ENCODE peak calls at places on chromosomes 2 and 18, in four cellular contexts. F is GM13977, Z is IMR-90, E is AG04449. M is an unnamed sample.

GRCh38 chr2:136874258-136874657 is 108.9 kb downstream of the THSD7B start:
- DNase-seq in F (peak; percentile 9), Z (no peak), E (no peak), M (no peak)

GRCh38 chr2:151638188-151638933 is 95.9 kb downstream of the NEB start:
- DNase-seq in F (no peak), Z (no peak), E (no peak), M (peak; percentile 27)

GRCh38 chr2:11757101-11757500 is 10.7 kb downstream of the LPIN1 start:
- DNase-seq in F (no peak), Z (no peak), E (no peak), M (no peak)

GRCh38 chr18:9712130-9712577 is 4.1 kb downstream of the RAB31 start:
- DNase-seq in F (no peak), Z (no peak), E (no peak), M (no peak)

GRCh38 chr2:70553334-70553583 is 367 bp downstream of the TGFA start:
- DNase-seq in F (no peak), Z (no peak), E (no peak), M (no peak)

GRCh38 chr2:27118525-27119329 is at the start of gene CGREF1:
- DNase-seq in F (peak; percentile 54), Z (no peak), E (no peak), M (no peak)

GRCh38 chr2:189210250-189211075 is 30.9 kb upstream of the COL5A2 start:
- DNase-seq in F (no peak), Z (peak; percentile 98), E (peak; percentile 88), M (no peak)

GRCh38 chr18:46002934-46003333 is 35.8 kb upstream of the EPG5 start:
- DNase-seq in F (no peak), Z (no peak), E (no peak), M (no peak)

GRCh38 chr2:240961878-240962277 is 36.5 kb upstream of the SNED1 start:
- DNase-seq in F (no peak), Z (no peak), E (no peak), M (no peak)

GRCh38 chr18:70072678-70073077 is 125.0 kb upstream of the CD226 start:
- DNase-seq in F (no peak), Z (peak; percentile 50), E (no peak), M (no peak)

GRCh38 chr18:31512203-31512764 is 14.3 kb downstream of the DSG2 start:
- DNase-seq in F (no peak), Z (peak; percentile 71), E (no peak), M (no peak)

GRCh38 chr2:66334237-66335054 is 100.5 kb upstream of the MEIS1 start:
- DNase-seq in F (no peak), Z (no peak), E (no peak), M (no peak)

GRCh38 chr2:115165529-115166109 is 723.2 kb downstream of the DPP10 start:
- DNase-seq in F (peak; percentile 38), Z (peak; percentile 12), E (no peak), M (peak; percentile 16)

GRCh38 chr2:118310878-118311442 is 222.7 kb downstream of the INSIG2 start:
- DNase-seq in F (peak; percentile 7), Z (no peak), E (no peak), M (peak; percentile 13)

GRCh38 chr18:23283933-23284430 is 148.7 kb downstream of the CABLES1 start:
- DNase-seq in F (no peak), Z (peak; percentile 63), E (no peak), M (no peak)

GRCh38 chr2:178247255-178247654 is 52.9 kb downstream of the OSBPL6 start:
- DNase-seq in F (no peak), Z (no peak), E (no peak), M (no peak)

GRCh38 chr2:16077601-16078000 is 137.3 kb downstream of the MYCN start:
- DNase-seq in F (no peak), Z (no peak), E (no peak), M (no peak)

GRCh38 chr2:56128235-56128634 is 55.6 kb upstream of the CCDC85A start:
- DNase-seq in F (no peak), Z (no peak), E (no peak), M (no peak)

GRCh38 chr2:42127425-42128424 is 41.4 kb upstream of the EML4 start:
- DNase-seq in F (peak; percentile 42), Z (no peak), E (no peak), M (peak; percentile 45)

GRCh38 chr2:55771612-55772011 is 78.0 kb upstream of the PNPT1 start:
- DNase-seq in F (peak; percentile 25), Z (peak; percentile 67), E (no peak), M (no peak)

GRCh38 chr2:52341732-52342131 is 1309.8 kb upstream of the NRXN1 start:
- DNase-seq in F (no peak), Z (no peak), E (no peak), M (no peak)

GRCh38 chr2:168192839-168193616 is 54.4 kb downstream of the STK39 start:
- DNase-seq in F (no peak), Z (no peak), E (no peak), M (no peak)

GRCh38 chr2:143161982-143162837 is 33.0 kb downstream of the ARHGAP15 start:
- DNase-seq in F (no peak), Z (peak; percentile 58), E (no peak), M (no peak)

GRCh38 chr2:234412726-234413125 is 84.2 kb downstream of the ARL4C start:
- DNase-seq in F (no peak), Z (no peak), E (no peak), M (no peak)

GRCh38 chr2:37617119-37617892 is 54.1 kb downstream of the CDC42EP3 start:
- DNase-seq in F (no peak), Z (no peak), E (no peak), M (no peak)

GRCh38 chr2:120669121-120669952 is 66.3 kb upstream of the GLI2 start:
- DNase-seq in F (no peak), Z (peak; percentile 60), E (no peak), M (no peak)

GRCh38 chr18:500556-501405 is at the start of gene COLEC12:
- DNase-seq in F (peak; percentile 31), Z (no peak), E (no peak), M (no peak)

DNA sequence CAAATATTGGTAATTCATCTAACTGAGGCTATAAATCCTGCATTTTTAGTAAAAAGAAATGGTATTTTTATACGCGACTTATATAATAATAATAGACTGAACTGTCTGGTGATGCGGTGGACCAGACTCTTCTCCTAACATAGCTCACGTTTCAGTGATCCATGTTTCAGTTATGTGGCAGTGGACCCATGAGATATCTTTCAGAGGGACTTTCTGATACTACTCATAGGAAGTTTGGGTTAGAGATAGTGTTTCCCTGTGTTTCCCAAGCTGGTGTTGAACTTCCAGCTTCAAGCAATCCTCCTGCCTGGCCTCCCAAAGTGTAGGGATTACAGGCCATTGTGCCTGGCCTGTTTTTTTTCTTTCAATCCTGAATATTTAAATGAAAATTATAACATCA is 59.2 kb downstream of the KCTD1 start:
- DNase-seq in F (no peak), Z (peak; percentile 59), E (no peak), M (no peak)
- TF ChIP-seq CTCF in F (no peak), Z (no peak), E (no peak), M (no peak)

GRCh38 chr2:14642499-14642898 is 10.0 kb downstream of the LRATD1 start:
- DNase-seq in F (no peak), Z (no peak), E (no peak), M (no peak)
- TF ChIP-seq CTCF in F (no peak), Z (no peak), E (no peak), M (no peak)

DNA sequence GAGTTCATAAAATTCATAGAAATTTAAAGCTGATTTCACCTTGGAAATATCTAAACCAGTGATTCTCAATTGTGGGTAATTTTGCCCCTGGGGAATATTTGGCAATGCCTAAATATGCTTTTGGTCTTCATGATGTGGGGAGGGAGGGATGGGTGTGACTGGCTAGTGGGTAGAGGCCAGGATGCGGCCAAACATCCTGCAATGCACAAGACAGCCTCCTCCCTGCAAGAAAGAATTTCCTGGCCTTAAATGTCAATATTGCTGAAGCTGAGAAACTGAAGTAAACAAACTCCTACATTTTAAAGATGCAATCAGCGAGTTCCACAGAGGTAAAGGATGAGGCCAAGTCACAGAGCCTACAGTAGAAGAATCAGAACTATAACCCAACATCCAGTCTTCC is 272.9 kb upstream of the EPHA4 start:
- DNase-seq in F (no peak), Z (no peak), E (no peak), M (no peak)
- TF ChIP-seq CTCF in F (no peak), Z (no peak), E (no peak), M (no peak)

DNA sequence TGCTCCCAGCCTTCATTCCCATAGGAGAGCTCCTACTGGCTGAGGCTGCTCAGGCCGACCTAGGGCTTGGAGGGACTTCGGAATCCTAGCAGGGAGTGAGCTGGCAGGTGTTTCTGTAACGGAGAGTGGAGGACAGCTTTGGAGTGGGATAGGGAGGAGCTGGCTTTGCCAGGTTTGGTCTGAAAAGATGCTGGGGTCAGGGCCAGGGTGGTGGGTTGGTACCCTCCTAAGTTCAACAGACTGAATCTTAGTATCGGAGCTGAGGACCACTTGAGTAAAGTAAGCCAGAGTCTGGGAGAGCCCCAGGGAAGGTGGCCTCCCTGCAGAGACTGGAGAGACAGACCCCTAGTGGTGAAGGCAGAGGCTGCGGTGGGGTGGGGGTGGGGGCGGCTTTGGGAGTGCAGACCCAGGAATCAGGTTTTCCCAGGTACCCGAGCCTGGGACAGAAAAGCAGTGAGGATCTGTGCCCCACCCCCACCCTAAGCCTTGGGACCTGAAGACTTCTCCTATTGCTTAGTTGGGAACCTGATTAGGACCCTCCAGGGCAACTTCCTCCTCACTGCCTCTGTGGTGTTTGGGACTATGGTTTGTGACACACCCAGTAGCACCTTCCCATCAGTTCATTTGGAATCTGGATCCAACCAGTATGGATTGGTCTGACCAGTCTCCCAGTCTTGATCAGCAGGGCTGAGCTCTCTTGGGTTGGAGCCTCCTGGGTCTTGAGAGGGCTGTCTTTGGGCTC is 3.0 kb downstream of the CNNM4 start:
- DNase-seq in F (peak; percentile 63), Z (no peak), E (no peak), M (peak; percentile 62)
- TF ChIP-seq CTCF in F (peak; percentile 65), Z (peak; percentile 41), E (peak; percentile 46), M (peak; percentile 58)

GRCh38 chr2:29719626-29720025 is 201.8 kb downstream of the ALK start:
- DNase-seq in F (no peak), Z (no peak), E (no peak), M (no peak)

GRCh38 chr2:29718326-29718725 is 203.1 kb downstream of the ALK start:
- DNase-seq in F (no peak), Z (no peak), E (no peak), M (no peak)

GRCh38 chr2:29715655-29716054 is 205.7 kb downstream of the ALK start:
- DNase-seq in F (no peak), Z (no peak), E (no peak), M (no peak)

DNA sequence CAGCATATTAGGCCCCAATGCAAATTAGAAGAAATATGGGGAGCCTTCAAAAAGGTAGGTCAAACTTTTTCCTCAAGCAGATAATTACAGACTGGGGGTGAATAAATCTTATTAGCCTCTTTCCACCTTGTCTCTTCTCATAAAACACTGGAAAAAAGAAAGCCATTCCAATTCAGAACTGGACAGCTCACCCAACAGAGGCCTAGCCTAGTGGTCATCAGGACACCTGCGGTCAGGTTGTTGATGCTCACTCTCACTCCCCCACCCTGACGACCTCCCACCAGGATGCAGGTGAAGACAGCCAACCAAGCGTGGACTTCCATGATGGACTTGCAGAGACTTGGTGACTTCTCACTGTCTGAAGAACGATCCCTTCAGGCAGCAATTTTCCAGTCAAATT is 207.1 kb downstream of the ALK start:
- DNase-seq in F (no peak), Z (no peak), E (no peak), M (no peak)
- TF ChIP-seq CTCF in F (no peak), Z (no peak), E (no peak), M (no peak)